ENCODE peak calls at places on chromosomes 4 and X, in four cellular contexts. H is pancreas; W is GF-D8; I is stimulated activated CD4-positive, alpha-beta T cell treated with anti-CD3 and anti-CD28 coated beads, Interleukin-15, amount 100 ng/mL, for 1 hour. M is an unnamed sample.

GRCh38 chr4:81466841-81467671 is 4.7 kb downstream of the RASGEF1B start:
- DNase-seq in H (no peak), I (peak), W (no peak), M (no peak)

GRCh38 chr4:5477613-5478012 is 230.7 kb downstream of the EVC2 start:
- DNase-seq in W (no peak), I (no peak), H (no peak), M (no peak)

GRCh38 chrX:130741584-130741983 is 161.4 kb downstream of the ENOX2 start:
- DNase-seq in W (no peak), H (no peak), I (no peak), M (no peak)

GRCh38 chr4:82774711-82775171 is 23.9 kb downstream of the SCD5 start:
- DNase-seq in W (no peak), H (no peak), I (no peak), M (no peak)

GRCh38 chr4:81647388-81647787 is 175.7 kb upstream of the RASGEF1B start:
- DNase-seq in I (no peak), W (no peak), H (no peak), M (no peak)

GRCh38 chr4:4409416-4410115 is 22.7 kb downstream of the NSG1 start:
- DNase-seq in I (no peak), W (no peak), H (no peak), M (no peak)

GRCh38 chrX:51867626-51868025 is 25.8 kb upstream of the MAGED1 start:
- DNase-seq in W (no peak), I (no peak), H (no peak), M (no peak)

GRCh38 chrX:72714471-72714916 is 388 bp upstream of the PHKA1 start:
- DNase-seq in W (peak), H (peak), I (no peak), M (no peak)

GRCh38 chrX:53479295-53479694 is 45.1 kb upstream of the HSD17B10 start:
- DNase-seq in W (no peak), H (no peak), I (no peak), M (no peak)

GRCh38 chrX:41824551-41824950 is 98.8 kb downstream of the CASK start:
- DNase-seq in H (no peak), W (no peak), I (no peak), M (no peak)

GRCh38 chr4:87555751-87556619 is 26.8 kb upstream of the SPARCL1 start:
- DNase-seq in I (no peak), H (no peak), W (no peak), M (no peak)

GRCh38 chr4:116588783-116589182 is 496.6 kb downstream of the TRAM1L1 start:
- DNase-seq in H (no peak), W (no peak), I (no peak), M (no peak)

GRCh38 chrX:41561045-41561444 is 113.9 kb downstream of the NYX start:
- DNase-seq in I (no peak), W (peak), H (no peak), M (no peak)

GRCh38 chr4:14726441-14727405 is 275.6 kb upstream of the CPEB2 start:
- DNase-seq in H (peak), W (no peak), I (no peak), M (no peak)

GRCh38 chr4:4443821-4444220 is 56.9 kb downstream of the NSG1 start:
- DNase-seq in I (no peak), H (no peak), W (no peak), M (no peak)

GRCh38 chr4:75370582-75370981 is 143.6 kb downstream of the RCHY1 start:
- DNase-seq in W (no peak), H (no peak), I (no peak), M (no peak)

GRCh38 chrX:110915120-110915519 is 119.5 kb upstream of the CHRDL1 start:
- DNase-seq in H (no peak), I (no peak), W (no peak), M (no peak)

GRCh38 chr4:76439491-76439890 is 4.5 kb downstream of the SHROOM3 start:
- DNase-seq in H (no peak), I (no peak), W (no peak), M (no peak)

GRCh38 chrX:43559643-43560042 is 96.5 kb upstream of the MAOA start:
- DNase-seq in I (no peak), H (no peak), W (no peak), M (no peak)

GRCh38 chrX:153396320-153397195 is 4.6 kb downstream of the PNMA6E start:
- DNase-seq in I (no peak), H (no peak), W (no peak), M (no peak)

GRCh38 chrX:137051978-137052640 is 18.3 kb upstream of the GPR101 start:
- DNase-seq in W (no peak), H (peak), I (peak), M (no peak)

GRCh38 chr4:15451181-15451865 is 18.4 kb upstream of the CC2D2A start:
- DNase-seq in I (no peak), W (peak), H (no peak), M (no peak)

GRCh38 chrX:103783971-103784370 is 7.3 kb downstream of the PLP1 start:
- DNase-seq in I (no peak), W (no peak), H (no peak), M (no peak)

GRCh38 chrX:67523932-67524331 is 19.9 kb upstream of the AR start:
- DNase-seq in I (no peak), W (no peak), H (no peak), M (no peak)